ENCODE peak calls at places on chromosomes 16 and 17, in eight cellular contexts. D is fibroblast of pulmonary artery, Z is cardiac muscle cell, H is mesothelial cell of epicardium, X is PC-3, E is neural crest cell, F is hepatocyte, P is psoas muscle. C is an unnamed sample.

GRCh38 chr17:72234951-72235350 is 114.1 kb downstream of the SOX9 start:
- DNase-seq in D (no peak), Z (peak; percentile 11), H (no peak), X (no peak), E (no peak), F (no peak), P (no peak), C (no peak)

GRCh38 chr17:66381701-66382362 is 79.4 kb downstream of the PRKCA start:
- DNase-seq in D (no peak), Z (no peak), H (no peak), X (no peak), E (no peak), F (no peak), P (no peak), C (no peak)

GRCh38 chr16:10965440-10966039 is 21.2 kb downstream of the CLEC16A start:
- DNase-seq in D (no peak), Z (no peak), H (no peak), X (no peak), E (no peak), F (no peak), P (no peak), C (no peak)

GRCh38 chr16:70512456-70512855 is 10.9 kb downstream of the COG4 start:
- DNase-seq in D (no peak), Z (no peak), H (no peak), X (peak; percentile 66), E (no peak), F (no peak), P (peak; percentile 63), C (no peak)

GRCh38 chr17:75060434-75061054 is 13.5 kb downstream of the KCTD2 start:
- DNase-seq in D (no peak), Z (no peak), H (no peak), X (no peak), E (no peak), F (no peak), P (peak; percentile 81), C (no peak)

GRCh38 chr17:44105483-44105882 is 18.0 kb downstream of the HDAC5 start:
- DNase-seq in D (no peak), Z (no peak), H (no peak), X (no peak), E (no peak), F (no peak), P (peak; percentile 77), C (no peak)

GRCh38 chr17:36743130-36743529 is 141.7 kb downstream of the MRM1 start:
- DNase-seq in D (no peak), Z (no peak), H (no peak), X (no peak), E (no peak), F (no peak), P (no peak), C (no peak)

GRCh38 chr17:74455025-74455585 is 11.3 kb upstream of the CD300A start:
- DNase-seq in D (no peak), Z (no peak), H (no peak), X (no peak), E (no peak), F (no peak), P (no peak), C (no peak)

GRCh38 chr16:10886739-10887269 is 9.8 kb downstream of the CIITA start:
- DNase-seq in D (no peak), Z (no peak), H (no peak), X (no peak), E (no peak), F (no peak), P (no peak), C (no peak)

GRCh38 chr16:84013787-84014569 is 28.6 kb downstream of the SLC38A8 start:
- DNase-seq in D (peak; percentile 29), Z (peak; percentile 85), H (peak; percentile 50), X (peak; percentile 97), E (peak; percentile 38), F (peak; percentile 78), P (no peak), C (peak; percentile 78)

GRCh38 chr17:18368948-18369347 is 5.6 kb upstream of the SHMT1 start:
- DNase-seq in D (no peak), Z (no peak), H (no peak), X (peak; percentile 69), E (no peak), F (no peak), P (no peak), C (no peak)

GRCh38 chr17:82047379-82047778 is 4.2 kb downstream of the RFNG start:
- DNase-seq in D (no peak), Z (no peak), H (no peak), X (no peak), E (no peak), F (no peak), P (no peak), C (no peak)

GRCh38 chr17:2084766-2085647 is 30.1 kb downstream of the HIC1 start:
- DNase-seq in D (peak; percentile 93), Z (no peak), H (no peak), X (peak; percentile 53), E (no peak), F (peak; percentile 74), P (peak; percentile 85), C (no peak)

GRCh38 chr17:53630115-53630514 is 192.6 kb upstream of the KIF2B start:
- DNase-seq in D (no peak), Z (no peak), H (no peak), X (no peak), E (no peak), F (no peak), P (no peak), C (no peak)

GRCh38 chr16:81462683-81463082 is 18.1 kb downstream of the CMIP start:
- DNase-seq in D (no peak), Z (no peak), H (no peak), X (no peak), E (no peak), F (no peak), P (no peak), C (no peak)

GRCh38 chr16:4316732-4317461 is 1.0 kb downstream of the GLIS2 start:
- DNase-seq in D (no peak), Z (no peak), H (no peak), X (peak; percentile 57), E (no peak), F (peak; percentile 56), P (peak; percentile 66), C (no peak)

GRCh38 chr16:12343913-12344312 is 367.4 kb downstream of the SNX29 start:
- DNase-seq in D (no peak), Z (no peak), H (no peak), X (no peak), E (no peak), F (no peak), P (no peak), C (no peak)

GRCh38 chr17:48095611-48096010 is 5.7 kb downstream of the CBX1 start:
- DNase-seq in D (no peak), Z (no peak), H (no peak), X (no peak), E (no peak), F (no peak), P (no peak), C (no peak)

GRCh38 chr17:42928714-42929496 is 28.3 kb downstream of the G6PC1 start:
- DNase-seq in D (peak; percentile 91), Z (peak; percentile 70), H (no peak), X (peak; percentile 78), E (peak; percentile 8), F (peak; percentile 76), P (no peak), C (no peak)

GRCh38 chr16:77171750-77172635 is 19.0 kb upstream of the MON1B start:
- DNase-seq in D (peak; percentile 76), Z (peak; percentile 76), H (no peak), X (peak; percentile 76), E (peak; percentile 45), F (peak; percentile 83), P (no peak), C (no peak)

GRCh38 chr16:2155091-2156024 is at the start of gene TRAF7:
- DNase-seq in D (peak; percentile 100), Z (peak; percentile 100), H (peak; percentile 95), X (peak; percentile 99), E (peak; percentile 98), F (peak; percentile 99), P (peak; percentile 99), C (peak; percentile 98)
- TF ChIP-seq CTCF in D (no peak), Z (no peak), H (no peak), X (no peak), E (no peak), F (no peak), P (no peak), C (no peak)

DNA sequence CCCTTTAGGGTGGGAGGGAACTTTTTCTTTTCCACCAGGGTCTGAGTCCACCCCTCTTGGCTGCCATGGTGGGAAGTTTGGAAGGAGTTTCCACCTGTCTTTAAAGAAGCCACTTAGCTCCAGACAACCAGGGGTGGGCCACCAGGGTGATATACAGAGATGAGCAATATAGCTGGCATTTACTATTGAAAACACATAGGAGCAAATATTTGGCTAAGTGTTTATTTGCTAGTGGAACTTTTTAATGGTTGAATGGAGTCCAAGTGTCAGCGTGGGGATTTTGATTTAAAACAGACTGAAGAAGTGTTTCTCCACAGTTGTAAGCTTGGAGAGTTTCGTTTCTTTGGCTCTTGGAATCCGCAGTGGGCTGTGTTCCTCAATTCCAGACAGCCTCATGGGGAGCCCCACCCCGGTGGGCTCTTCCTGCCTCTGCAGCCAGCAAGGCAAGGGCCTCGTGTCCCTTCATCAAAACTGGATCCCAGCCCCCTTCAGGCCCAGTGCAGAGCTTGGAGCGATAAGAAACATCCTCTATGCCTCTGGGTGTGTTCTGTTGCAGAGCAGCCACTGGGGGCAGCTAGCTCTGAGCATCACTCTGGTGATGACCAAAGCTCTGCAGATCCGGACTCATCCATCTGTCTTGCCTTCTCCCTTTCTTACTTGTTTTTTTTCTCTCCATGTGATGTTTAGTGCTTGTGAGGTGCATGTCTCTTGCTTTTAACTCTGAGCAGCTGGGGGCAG is 36.1 kb downstream of the NOG start:
- DNase-seq in D (peak; percentile 4), Z (peak; percentile 62), H (no peak), X (peak; percentile 71), E (peak; percentile 12), F (peak; percentile 61), P (no peak), C (no peak)
- TF ChIP-seq CTCF in D (peak; percentile 11), Z (peak; percentile 25), H (no peak), X (peak; percentile 70), E (peak; percentile 48), F (peak; percentile 44), P (no peak), C (peak; percentile 65)

GRCh38 chr17:80949451-80950421 is 41.9 kb upstream of the CHMP6 start:
- DNase-seq in D (no peak), Z (no peak), H (peak; percentile 10), X (no peak), E (no peak), F (no peak), P (peak; percentile 42), C (no peak)
- TF ChIP-seq CTCF in D (no peak), Z (no peak), H (no peak), X (peak; percentile 23), E (no peak), F (no peak), P (no peak), C (peak; percentile 26)

DNA sequence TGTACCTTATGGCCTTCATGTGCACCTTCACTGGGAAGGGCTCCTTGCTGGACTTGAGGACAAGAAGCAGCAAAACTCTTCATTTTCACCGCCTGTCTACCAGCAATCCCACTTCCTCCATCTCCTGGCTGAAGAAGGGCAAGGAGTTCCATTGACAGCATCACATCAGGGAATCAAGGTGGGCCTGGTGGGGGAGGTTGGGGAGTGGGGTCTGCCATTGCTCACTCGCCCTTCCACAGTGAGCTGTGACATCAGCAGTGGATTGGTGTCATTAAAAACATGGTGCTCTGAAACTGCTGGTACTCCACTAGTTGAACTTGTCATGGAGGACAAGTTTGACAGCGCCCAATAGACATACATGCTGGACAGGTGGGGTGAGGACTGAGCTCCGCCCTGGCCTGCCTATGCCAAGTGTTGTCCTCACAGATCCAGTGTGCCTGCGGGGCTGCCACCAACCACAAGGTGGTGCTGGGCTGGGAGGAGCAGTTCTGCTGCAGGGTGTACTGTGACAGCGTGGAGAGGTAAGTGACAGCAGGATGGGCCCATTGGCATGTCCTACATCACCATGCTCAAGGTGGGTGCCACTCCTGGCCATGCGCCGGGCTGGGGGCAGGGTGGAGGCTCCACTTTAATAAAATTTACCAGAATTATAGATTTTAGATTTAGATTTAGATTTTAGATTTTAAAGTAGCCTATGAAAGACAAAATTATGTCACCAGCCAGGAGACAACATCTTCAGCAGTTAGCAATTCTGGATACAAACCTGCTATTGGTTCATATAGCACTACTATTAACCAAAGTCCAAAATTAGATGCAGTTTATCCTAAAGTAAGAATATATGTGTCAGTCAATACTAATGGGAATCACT is 1729.1 kb downstream of the TP53TG3F start:
- DNase-seq in D (no peak), Z (no peak), H (no peak), X (no peak), E (no peak), F (no peak), P (no peak), C (no peak)
- TF ChIP-seq CTCF in D (no peak), Z (no peak), H (no peak), X (no peak), E (no peak), F (no peak), P (no peak), C (no peak)